ENCODE peak calls at places on chromosomes 1 and 21, in four cellular contexts. Z is CD8-positive, alpha-beta T cell; L is tibial artery; J is uterus. B is an unnamed sample. For H3K4me1, the result is how much of the 10 kb centered on the place peaks cover.

GRCh38 chr1:38489844-38490270 is 369.7 kb downstream of the RRAGC start:
- DNase-seq in Z (peak), L (no peak), J (no peak), B (no peak)

GRCh38 chr1:215835951-215836350 is 268.8 kb downstream of the KCTD3 start:
- DNase-seq in Z (no peak), L (no peak), J (no peak), B (no peak)

GRCh38 chr1:167862432-167863076 is 51.4 kb downstream of the ADCY10 start:
- DNase-seq in Z (no peak), L (no peak), J (no peak), B (no peak)

GRCh38 chr1:80064524-80064923 is 1058.0 kb upstream of the ADGRL4 start:
- DNase-seq in Z (no peak), L (no peak), J (no peak), B (no peak)

GRCh38 chr1:116261227-116261626 is 111.8 kb upstream of the ATP1A1 start:
- DNase-seq in Z (no peak), L (no peak), J (no peak), B (no peak)

GRCh38 chr21:43269461-43269860 is 100.7 kb downstream of the CRYAA start:
- DNase-seq in Z (peak), L (no peak), J (no peak), B (no peak)

GRCh38 chr21:38054334-38054733 is 138.1 kb upstream of the KCNJ6 start:
- DNase-seq in Z (no peak), L (no peak), J (no peak), B (no peak)

GRCh38 chr1:85617582-85618237 is 37.1 kb downstream of the CCN1 start:
- DNase-seq in Z (no peak), L (no peak), J (no peak), B (no peak)

GRCh38 chr1:27539901-27540861 is 50.2 kb upstream of the WASF2 start:
- DNase-seq in Z (no peak), L (no peak), J (no peak), B (no peak)

GRCh38 chr1:24202556-24202955 is 15.5 kb upstream of the IFNLR1 start:
- DNase-seq in Z (no peak), L (no peak), J (no peak), B (no peak)

GRCh38 chr1:58968360-58968952 is 184.6 kb upstream of the JUN start:
- DNase-seq in Z (peak), L (peak), J (peak), B (peak)

GRCh38 chr1:233584931-233585330 is 29.0 kb upstream of the KCNK1 start:
- DNase-seq in Z (no peak), L (no peak), J (no peak), B (no peak)

GRCh38 chr21:44700101-44701022 is 3.4 kb downstream of the KRTAP10-12 start:
- DNase-seq in Z (no peak), L (no peak), J (no peak), B (no peak)

GRCh38 chr1:108592030-108592759 is 32.3 kb downstream of the EEIG2 start:
- DNase-seq in Z (no peak), L (no peak), J (no peak), B (no peak)

GRCh38 chr1:219945795-219946194 is 17.4 kb upstream of the SLC30A10 start:
- DNase-seq in Z (no peak), L (no peak), J (no peak), B (no peak)
- H3K4me3 ChIP-seq in Z (no peak), L (no peak), J (no peak), B (no peak)

GRCh38 chr1:221742555-221743415 is 896 bp upstream of the DUSP10 start:
- DNase-seq in Z (peak), L (peak), J (peak), B (peak)
- TF ChIP-seq CTCF in Z (no peak), L (no peak), J (no peak), B (peak)

GRCh38 chr1:15370268-15370667 is 39.4 kb upstream of the EFHD2 start:
- DNase-seq in Z (no peak), L (no peak), J (no peak), B (no peak)

GRCh38 chr1:15370781-15371467 is 38.8 kb upstream of the EFHD2 start:
- DNase-seq in Z (no peak), L (no peak), J (peak), B (peak)

GRCh38 chr1:15364740-15365139 is 44.9 kb upstream of the EFHD2 start:
- DNase-seq in Z (no peak), L (no peak), J (no peak), B (no peak)

GRCh38 chr1:15371610-15372539 is 37.8 kb upstream of the EFHD2 start:
- DNase-seq in Z (no peak), L (no peak), J (no peak), B (peak)

GRCh38 chr1:15368888-15369287 is 40.8 kb upstream of the EFHD2 start:
- DNase-seq in Z (no peak), L (no peak), J (no peak), B (no peak)
- H3K4me1 ChIP-seq in Z (under half), L (under half), J (under half), B (under half)

GRCh38 chr1:234979316-234980223 is 149.1 kb downstream of the TOMM20 start:
- DNase-seq in Z (no peak), L (peak), J (no peak), B (no peak)
- H3K4me3 ChIP-seq in Z (peak), L (no peak), J (no peak), B (no peak)

DNA sequence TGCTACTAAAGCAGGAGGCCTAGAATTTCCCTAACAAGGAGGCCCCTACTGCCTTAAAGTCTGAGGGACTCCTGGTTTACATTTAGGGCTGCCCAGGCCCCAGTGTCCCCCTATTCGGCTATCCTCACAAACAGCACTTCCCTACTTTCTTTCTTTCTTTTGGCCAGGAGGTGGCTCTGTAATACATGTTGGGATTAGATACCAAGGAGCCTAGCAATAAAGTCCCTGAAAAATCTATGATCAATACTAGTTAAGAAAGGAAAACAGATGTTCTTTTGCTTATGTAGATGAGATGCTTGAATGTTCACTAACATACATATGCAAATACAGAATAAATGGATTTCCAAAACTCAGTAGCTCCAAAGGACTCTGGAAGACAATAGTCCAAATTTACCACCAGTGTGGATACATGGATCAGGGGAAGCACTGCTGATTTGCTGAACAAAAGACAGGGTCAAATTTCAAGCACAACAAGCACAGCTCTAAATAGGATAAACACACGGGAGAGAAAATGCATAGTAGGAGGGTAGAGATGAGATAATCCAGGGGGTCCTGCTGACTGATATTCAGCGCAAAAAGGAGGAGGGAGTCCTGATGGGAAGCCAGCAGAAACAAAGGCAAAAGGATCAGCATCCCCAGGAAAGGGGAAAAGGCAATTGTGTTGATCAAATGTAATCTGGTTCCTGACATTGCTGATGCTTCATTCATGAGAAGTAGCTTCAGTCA is 240.0 kb downstream of the NUF2 start:
- DNase-seq in Z (no peak), L (no peak), J (no peak), B (no peak)
- TF ChIP-seq CTCF in Z (no peak), L (no peak), J (no peak), B (peak)

GRCh38 chr1:214124281-214124805 is 136.6 kb downstream of the PROX1 start:
- DNase-seq in Z (no peak), L (no peak), J (no peak), B (no peak)
- H3K4me1 ChIP-seq in Z (under half), L (under half), J (under half), B (under half)

GRCh38 chr1:207825719-207826556 is 74.1 kb downstream of the CD46 start:
- DNase-seq in Z (peak), L (peak), J (peak), B (peak)
- H3K4me3 ChIP-seq in Z (peak), L (peak), J (peak), B (peak)

DNA sequence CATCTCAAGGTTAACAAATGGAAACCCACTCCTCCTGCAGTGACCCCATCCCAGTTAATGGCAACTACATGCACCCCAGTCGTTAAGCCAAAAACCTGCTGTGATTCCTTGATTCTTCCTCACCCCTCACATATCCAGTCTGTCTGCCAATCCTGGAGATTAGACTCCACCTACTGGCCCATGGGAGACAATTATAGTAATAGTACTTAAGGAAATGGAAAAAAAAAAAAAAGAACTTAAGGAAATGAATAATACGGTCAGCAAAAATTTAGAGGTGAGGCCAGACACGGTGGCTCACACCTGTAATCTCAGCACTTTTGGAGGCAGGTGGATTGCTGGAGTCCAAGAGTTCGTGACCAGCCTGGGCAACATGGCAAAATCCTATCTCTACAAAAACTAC is 7.0 kb downstream of the NOL9 start:
- DNase-seq in Z (no peak), L (no peak), J (no peak), B (no peak)
- TF ChIP-seq CTCF in Z (no peak), L (no peak), J (no peak), B (peak)

DNA sequence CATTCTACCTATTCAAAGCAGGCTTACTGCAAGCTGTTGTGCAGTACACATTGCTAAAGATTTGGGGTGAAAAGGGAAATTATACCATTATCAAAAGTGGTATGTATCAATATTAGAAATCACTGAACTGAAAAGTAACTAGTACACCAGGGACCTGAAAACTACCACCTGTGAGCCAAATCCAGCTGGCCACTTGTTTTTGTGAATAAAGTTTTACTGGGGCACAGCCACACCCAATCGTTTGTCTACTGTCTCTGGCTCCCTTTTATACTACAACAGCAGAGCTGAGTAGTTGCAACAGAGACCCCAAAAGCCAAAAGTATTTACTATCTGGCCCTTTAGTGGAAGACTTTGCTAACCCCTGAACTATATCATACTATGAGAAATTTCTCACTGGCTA is 13.8 kb upstream of the CR1L start:
- DNase-seq in Z (no peak), L (no peak), J (no peak), B (no peak)
- H3K4me1 ChIP-seq in Z (under half), L (under half), J (under half), B (under half)

B was measured in heart right ventricle.